ENCODE peak calls at places on chromosome 1, in seven cellular contexts. One of them, this sample, is unnamed.

GRCh38 chr1:35580949-35581388 is 7.9 kb downstream of the TFAP2E start:
- DNase-seq in heart left ventricle: no peak
- DNase-seq in left ventricle myocardium inferior: no peak
- DNase-seq in GM23338: no peak
- DNase-seq in CD8-positive, alpha-beta memory T cell: no peak
- DNase-seq in CD8-positive, alpha-beta T cell: no peak
- DNase-seq in neuronal stem cell: no peak
- DNase-seq in this sample: no peak

GRCh38 chr1:40014253-40014706 is 26.2 kb upstream of the CAP1 start:
- DNase-seq in heart left ventricle: no peak
- DNase-seq in left ventricle myocardium inferior: no peak
- DNase-seq in GM23338: no peak
- DNase-seq in CD8-positive, alpha-beta memory T cell: no peak
- DNase-seq in CD8-positive, alpha-beta T cell: no peak
- DNase-seq in neuronal stem cell: no peak
- DNase-seq in this sample: peak; percentile 51

GRCh38 chr1:210250665-210250997 is 18.0 kb downstream of the SERTAD4 start:
- DNase-seq in heart left ventricle: no peak
- DNase-seq in left ventricle myocardium inferior: no peak
- DNase-seq in GM23338: peak; percentile 83
- DNase-seq in CD8-positive, alpha-beta memory T cell: no peak
- DNase-seq in CD8-positive, alpha-beta T cell: no peak
- DNase-seq in neuronal stem cell: peak; percentile 40
- DNase-seq in this sample: no peak

GRCh38 chr1:106254748-106255147 is 801.7 kb upstream of the PRMT6 start:
- DNase-seq in heart left ventricle: no peak
- DNase-seq in left ventricle myocardium inferior: no peak
- DNase-seq in GM23338: no peak
- DNase-seq in CD8-positive, alpha-beta memory T cell: no peak
- DNase-seq in CD8-positive, alpha-beta T cell: no peak
- DNase-seq in neuronal stem cell: no peak
- DNase-seq in this sample: no peak

GRCh38 chr1:41791667-41792484 is 126.8 kb downstream of the HIVEP3 start:
- DNase-seq in heart left ventricle: no peak
- DNase-seq in left ventricle myocardium inferior: no peak
- DNase-seq in GM23338: no peak
- DNase-seq in CD8-positive, alpha-beta memory T cell: no peak
- DNase-seq in CD8-positive, alpha-beta T cell: no peak
- DNase-seq in neuronal stem cell: no peak
- DNase-seq in this sample: no peak

GRCh38 chr1:150567717-150568561 is 11.5 kb downstream of the MCL1 start:
- DNase-seq in heart left ventricle: peak; percentile 73
- DNase-seq in left ventricle myocardium inferior: peak; percentile 75
- DNase-seq in GM23338: peak; percentile 99
- DNase-seq in CD8-positive, alpha-beta memory T cell: peak; percentile 63
- DNase-seq in CD8-positive, alpha-beta T cell: peak; percentile 42
- DNase-seq in neuronal stem cell: peak; percentile 83
- DNase-seq in this sample: peak; percentile 33

GRCh38 chr1:52727114-52727586 is 897 bp downstream of the ZYG11B start:
- DNase-seq in heart left ventricle: no peak
- DNase-seq in left ventricle myocardium inferior: no peak
- DNase-seq in GM23338: no peak
- DNase-seq in CD8-positive, alpha-beta memory T cell: no peak
- DNase-seq in CD8-positive, alpha-beta T cell: no peak
- DNase-seq in neuronal stem cell: no peak
- DNase-seq in this sample: peak; percentile 4

GRCh38 chr1:70890408-70890807 is 157.2 kb downstream of the PTGER3 start:
- DNase-seq in heart left ventricle: no peak
- DNase-seq in left ventricle myocardium inferior: no peak
- DNase-seq in GM23338: no peak
- DNase-seq in CD8-positive, alpha-beta memory T cell: no peak
- DNase-seq in CD8-positive, alpha-beta T cell: no peak
- DNase-seq in neuronal stem cell: no peak
- DNase-seq in this sample: no peak

GRCh38 chr1:66405046-66405445 is 128.9 kb upstream of the SGIP1 start:
- DNase-seq in heart left ventricle: no peak
- DNase-seq in left ventricle myocardium inferior: no peak
- DNase-seq in GM23338: no peak
- DNase-seq in CD8-positive, alpha-beta memory T cell: no peak
- DNase-seq in CD8-positive, alpha-beta T cell: no peak
- DNase-seq in neuronal stem cell: no peak
- DNase-seq in this sample: no peak

GRCh38 chr1:75796376-75797272 is at the start of gene MSH4:
- DNase-seq in heart left ventricle: no peak
- DNase-seq in left ventricle myocardium inferior: no peak
- DNase-seq in GM23338: peak; percentile 21
- DNase-seq in CD8-positive, alpha-beta memory T cell: no peak
- DNase-seq in CD8-positive, alpha-beta T cell: no peak
- DNase-seq in neuronal stem cell: no peak
- DNase-seq in this sample: no peak

GRCh38 chr1:235079443-235079967 is 49.1 kb downstream of the TOMM20 start:
- DNase-seq in heart left ventricle: no peak
- DNase-seq in left ventricle myocardium inferior: no peak
- DNase-seq in GM23338: no peak
- DNase-seq in CD8-positive, alpha-beta memory T cell: no peak
- DNase-seq in CD8-positive, alpha-beta T cell: no peak
- DNase-seq in neuronal stem cell: no peak
- DNase-seq in this sample: no peak

GRCh38 chr1:30484668-30485067 is 238.7 kb downstream of the MATN1 start:
- DNase-seq in heart left ventricle: no peak
- DNase-seq in left ventricle myocardium inferior: no peak
- DNase-seq in GM23338: no peak
- DNase-seq in CD8-positive, alpha-beta memory T cell: no peak
- DNase-seq in CD8-positive, alpha-beta T cell: no peak
- DNase-seq in neuronal stem cell: no peak
- DNase-seq in this sample: no peak

GRCh38 chr1:223708001-223708359 is 4.4 kb upstream of the CAPN2 start:
- DNase-seq in heart left ventricle: no peak
- DNase-seq in left ventricle myocardium inferior: no peak
- DNase-seq in GM23338: no peak
- DNase-seq in CD8-positive, alpha-beta memory T cell: no peak
- DNase-seq in CD8-positive, alpha-beta T cell: no peak
- DNase-seq in neuronal stem cell: no peak
- DNase-seq in this sample: no peak

GRCh38 chr1:196147530-196147929 is 460.7 kb downstream of the KCNT2 start:
- DNase-seq in heart left ventricle: no peak
- DNase-seq in left ventricle myocardium inferior: no peak
- DNase-seq in GM23338: no peak
- DNase-seq in CD8-positive, alpha-beta memory T cell: no peak
- DNase-seq in CD8-positive, alpha-beta T cell: no peak
- DNase-seq in neuronal stem cell: no peak
- DNase-seq in this sample: no peak

GRCh38 chr1:75135829-75136142 is 1.6 kb downstream of the LHX8 start:
- DNase-seq in heart left ventricle: no peak
- DNase-seq in left ventricle myocardium inferior: no peak
- DNase-seq in GM23338: peak; percentile 53
- DNase-seq in CD8-positive, alpha-beta memory T cell: no peak
- DNase-seq in CD8-positive, alpha-beta T cell: no peak
- DNase-seq in neuronal stem cell: peak; percentile 31
- DNase-seq in this sample: no peak

GRCh38 chr1:107196973-107197562 is 56.2 kb downstream of the NTNG1 start:
- DNase-seq in heart left ventricle: no peak
- DNase-seq in left ventricle myocardium inferior: no peak
- DNase-seq in GM23338: peak; percentile 95
- DNase-seq in CD8-positive, alpha-beta memory T cell: no peak
- DNase-seq in CD8-positive, alpha-beta T cell: no peak
- DNase-seq in neuronal stem cell: peak; percentile 12
- DNase-seq in this sample: no peak

GRCh38 chr1:16462773-16463330 is 22.3 kb downstream of the NECAP2 start:
- DNase-seq in heart left ventricle: no peak
- DNase-seq in left ventricle myocardium inferior: no peak
- DNase-seq in GM23338: no peak
- DNase-seq in CD8-positive, alpha-beta memory T cell: no peak
- DNase-seq in CD8-positive, alpha-beta T cell: no peak
- DNase-seq in neuronal stem cell: no peak
- DNase-seq in this sample: no peak
- H3K36me3 ChIP-seq in heart left ventricle: peaks cover 16% of the 10 kb centered on the region
- H3K36me3 ChIP-seq in left ventricle myocardium inferior: peaks cover 37% of the 10 kb centered on the region
- H3K36me3 ChIP-seq in GM23338: peaks cover 11% of the 10 kb centered on the region
- H3K36me3 ChIP-seq in CD8-positive, alpha-beta memory T cell: peaks cover 29% of the 10 kb centered on the region
- H3K36me3 ChIP-seq in CD8-positive, alpha-beta T cell: peaks cover 20% of the 10 kb centered on the region
- H3K36me3 ChIP-seq in neuronal stem cell: peaks cover 26% of the 10 kb centered on the region
- H3K36me3 ChIP-seq in this sample: peaks cover 31% of the 10 kb centered on the region

DNA sequence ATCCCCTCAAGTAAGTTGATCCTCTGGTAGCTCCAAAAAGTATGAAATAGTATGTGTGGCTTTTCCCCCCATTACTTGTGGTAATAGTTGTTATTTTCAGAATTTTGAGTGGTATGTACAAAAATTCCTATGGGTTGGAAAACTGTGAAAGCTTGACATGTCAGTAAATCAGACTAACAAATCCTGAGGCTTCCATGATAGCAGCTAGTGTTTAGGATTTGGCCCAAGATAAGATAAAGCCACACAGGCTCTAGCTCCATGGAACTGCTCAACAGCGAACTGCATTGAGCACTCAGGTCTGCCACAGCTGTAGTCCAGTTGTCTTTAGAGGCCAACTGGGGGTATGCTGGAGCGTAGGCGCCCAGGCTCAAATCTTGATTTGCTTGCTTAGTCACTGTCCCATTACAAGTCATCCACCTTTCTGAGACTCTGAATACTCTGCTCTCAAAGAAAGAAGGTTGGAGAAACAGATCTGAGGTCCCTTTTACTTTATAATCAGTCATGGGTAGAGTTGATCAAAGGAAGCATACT is 28.7 kb downstream of the ATP1A1 start:
- DNase-seq in heart left ventricle: no peak
- DNase-seq in left ventricle myocardium inferior: no peak
- DNase-seq in GM23338: no peak
- DNase-seq in CD8-positive, alpha-beta memory T cell: no peak
- DNase-seq in CD8-positive, alpha-beta T cell: no peak
- DNase-seq in neuronal stem cell: no peak
- DNase-seq in this sample: no peak
- H3K36me3 ChIP-seq in heart left ventricle: peaks cover 57% of the 10 kb centered on the region
- H3K36me3 ChIP-seq in left ventricle myocardium inferior: peaks cover 100% of the 10 kb centered on the region
- H3K36me3 ChIP-seq in GM23338: peaks cover 64% of the 10 kb centered on the region
- H3K36me3 ChIP-seq in CD8-positive, alpha-beta memory T cell: peaks cover 92% of the 10 kb centered on the region
- H3K36me3 ChIP-seq in CD8-positive, alpha-beta T cell: peaks cover 95% of the 10 kb centered on the region
- H3K36me3 ChIP-seq in neuronal stem cell: peaks cover 72% of the 10 kb centered on the region
- H3K36me3 ChIP-seq in this sample: peaks cover 91% of the 10 kb centered on the region

DNA sequence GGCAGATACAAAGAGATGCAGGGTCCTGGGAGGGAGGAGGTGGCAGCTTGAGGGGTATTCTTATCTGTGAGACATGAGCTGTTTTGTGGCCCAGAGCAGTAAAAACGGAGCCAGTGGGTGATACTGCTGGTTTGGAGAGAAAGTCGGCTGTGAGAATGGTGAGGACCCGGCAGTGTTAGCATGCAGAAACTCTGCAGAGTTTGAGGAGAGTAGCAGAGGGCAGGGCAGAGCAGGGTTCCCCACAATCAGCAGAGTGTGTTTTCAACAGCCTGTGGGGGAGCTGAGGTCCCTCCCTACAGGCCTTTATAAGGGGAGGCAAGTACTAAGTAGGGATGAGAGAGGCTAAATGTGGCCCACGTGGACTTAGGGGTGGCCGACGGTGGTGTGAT is 423 bp downstream of the SLAMF8 start:
- DNase-seq in heart left ventricle: no peak
- DNase-seq in left ventricle myocardium inferior: no peak
- DNase-seq in GM23338: no peak
- DNase-seq in CD8-positive, alpha-beta memory T cell: no peak
- DNase-seq in CD8-positive, alpha-beta T cell: no peak
- DNase-seq in neuronal stem cell: no peak
- DNase-seq in this sample: no peak
- H3K36me3 ChIP-seq in heart left ventricle: no peaks in the 10 kb centered on the region
- H3K36me3 ChIP-seq in left ventricle myocardium inferior: no peaks in the 10 kb centered on the region
- H3K36me3 ChIP-seq in GM23338: no peaks in the 10 kb centered on the region
- H3K36me3 ChIP-seq in CD8-positive, alpha-beta memory T cell: no peaks in the 10 kb centered on the region
- H3K36me3 ChIP-seq in CD8-positive, alpha-beta T cell: no peaks in the 10 kb centered on the region
- H3K36me3 ChIP-seq in neuronal stem cell: no peaks in the 10 kb centered on the region
- H3K36me3 ChIP-seq in this sample: no peaks in the 10 kb centered on the region

GRCh38 chr1:229642970-229643369 is 16.9 kb downstream of the URB2 start:
- DNase-seq in heart left ventricle: no peak
- DNase-seq in left ventricle myocardium inferior: no peak
- DNase-seq in GM23338: no peak
- DNase-seq in CD8-positive, alpha-beta memory T cell: no peak
- DNase-seq in CD8-positive, alpha-beta T cell: no peak
- DNase-seq in neuronal stem cell: no peak
- DNase-seq in this sample: no peak

GRCh38 chr1:229642376-229642775 is 16.3 kb downstream of the URB2 start:
- DNase-seq in heart left ventricle: peak; percentile 14
- DNase-seq in left ventricle myocardium inferior: no peak
- DNase-seq in GM23338: no peak
- DNase-seq in CD8-positive, alpha-beta memory T cell: no peak
- DNase-seq in CD8-positive, alpha-beta T cell: no peak
- DNase-seq in neuronal stem cell: no peak
- DNase-seq in this sample: no peak

GRCh38 chr1:229641306-229641705 is 15.3 kb downstream of the URB2 start:
- DNase-seq in heart left ventricle: peak; percentile 10
- DNase-seq in left ventricle myocardium inferior: no peak
- DNase-seq in GM23338: no peak
- DNase-seq in CD8-positive, alpha-beta memory T cell: no peak
- DNase-seq in CD8-positive, alpha-beta T cell: no peak
- DNase-seq in neuronal stem cell: no peak
- DNase-seq in this sample: no peak

GRCh38 chr1:229637746-229638145 is 11.7 kb downstream of the URB2 start:
- DNase-seq in heart left ventricle: no peak
- DNase-seq in left ventricle myocardium inferior: no peak
- DNase-seq in GM23338: no peak
- DNase-seq in CD8-positive, alpha-beta memory T cell: no peak
- DNase-seq in CD8-positive, alpha-beta T cell: no peak
- DNase-seq in neuronal stem cell: no peak
- DNase-seq in this sample: no peak

GRCh38 chr1:229640455-229640854 is 14.4 kb downstream of the URB2 start:
- DNase-seq in heart left ventricle: no peak
- DNase-seq in left ventricle myocardium inferior: no peak
- DNase-seq in GM23338: no peak
- DNase-seq in CD8-positive, alpha-beta memory T cell: no peak
- DNase-seq in CD8-positive, alpha-beta T cell: no peak
- DNase-seq in neuronal stem cell: no peak
- DNase-seq in this sample: no peak
- H3K36me3 ChIP-seq in heart left ventricle: peaks cover 15% of the 10 kb centered on the region
- H3K36me3 ChIP-seq in left ventricle myocardium inferior: peaks cover 56% of the 10 kb centered on the region
- H3K36me3 ChIP-seq in GM23338: peaks cover 32% of the 10 kb centered on the region
- H3K36me3 ChIP-seq in CD8-positive, alpha-beta memory T cell: peaks cover 25% of the 10 kb centered on the region
- H3K36me3 ChIP-seq in CD8-positive, alpha-beta T cell: peaks cover 28% of the 10 kb centered on the region
- H3K36me3 ChIP-seq in neuronal stem cell: peaks cover 43% of the 10 kb centered on the region
- H3K36me3 ChIP-seq in this sample: peaks cover 43% of the 10 kb centered on the region

GRCh38 chr1:87104945-87105344 is 190.5 kb downstream of the HS2ST1 start:
- DNase-seq in heart left ventricle: no peak
- DNase-seq in left ventricle myocardium inferior: no peak
- DNase-seq in GM23338: no peak
- DNase-seq in CD8-positive, alpha-beta memory T cell: no peak
- DNase-seq in CD8-positive, alpha-beta T cell: no peak
- DNase-seq in neuronal stem cell: no peak
- DNase-seq in this sample: no peak
- H3K36me3 ChIP-seq in heart left ventricle: no peaks in the 10 kb centered on the region
- H3K36me3 ChIP-seq in left ventricle myocardium inferior: peaks cover 6% of the 10 kb centered on the region
- H3K36me3 ChIP-seq in GM23338: no peaks in the 10 kb centered on the region
- H3K36me3 ChIP-seq in CD8-positive, alpha-beta memory T cell: no peaks in the 10 kb centered on the region
- H3K36me3 ChIP-seq in CD8-positive, alpha-beta T cell: no peaks in the 10 kb centered on the region
- H3K36me3 ChIP-seq in neuronal stem cell: peaks cover 2% of the 10 kb centered on the region
- H3K36me3 ChIP-seq in this sample: no peaks in the 10 kb centered on the region

DNA sequence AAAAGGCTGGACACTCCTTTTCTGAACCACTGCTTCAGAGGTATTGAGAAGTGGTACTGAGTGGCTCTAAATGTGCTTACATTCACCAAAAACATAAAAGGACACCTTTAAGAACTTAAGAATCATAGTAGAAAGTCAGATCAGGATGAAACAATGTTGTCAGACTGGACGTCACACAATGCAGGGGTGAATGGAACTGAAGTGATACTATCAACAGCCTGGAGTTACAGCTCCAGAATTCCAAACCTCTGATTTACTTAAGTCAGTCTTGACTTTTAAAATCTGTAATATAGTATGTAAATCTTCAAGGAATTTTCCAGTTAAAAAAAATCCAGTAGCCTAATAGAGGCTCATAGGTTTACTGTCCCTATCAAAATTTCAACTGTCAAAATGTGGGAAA is 19.3 kb downstream of the ELK4 start:
- DNase-seq in heart left ventricle: no peak
- DNase-seq in left ventricle myocardium inferior: no peak
- DNase-seq in GM23338: no peak
- DNase-seq in CD8-positive, alpha-beta memory T cell: no peak
- DNase-seq in CD8-positive, alpha-beta T cell: no peak
- DNase-seq in neuronal stem cell: no peak
- DNase-seq in this sample: no peak
- H3K36me3 ChIP-seq in heart left ventricle: peaks cover 3% of the 10 kb centered on the region
- H3K36me3 ChIP-seq in left ventricle myocardium inferior: peaks cover 33% of the 10 kb centered on the region
- H3K36me3 ChIP-seq in GM23338: peaks cover 26% of the 10 kb centered on the region
- H3K36me3 ChIP-seq in CD8-positive, alpha-beta memory T cell: peaks cover 20% of the 10 kb centered on the region
- H3K36me3 ChIP-seq in CD8-positive, alpha-beta T cell: peaks cover 26% of the 10 kb centered on the region
- H3K36me3 ChIP-seq in neuronal stem cell: peaks cover 16% of the 10 kb centered on the region
- H3K36me3 ChIP-seq in this sample: peaks cover 37% of the 10 kb centered on the region